ENCODE peak calls at places on chromosomes 11 and 22, in five cellular contexts. Q is CD8-positive, alpha-beta T cell; S is uterus; K is WTC11; Y is hepatocyte. B is an unnamed sample.

GRCh38 chr11:123061403-123062157 is at the start of gene HSPA8:
- DNase-seq in Y (peak; percentile 71), S (peak; percentile 76), K (no peak), Q (peak; percentile 41), B (peak; percentile 24)

GRCh38 chr11:57567210-57567511 is 311 bp downstream of the UBE2L6 start:
- DNase-seq in Y (no peak), K (no peak), Q (peak; percentile 14), S (peak; percentile 39), B (no peak)

GRCh38 chr11:776459-777287 is 614 bp downstream of the GATD1 start:
- DNase-seq in K (peak; percentile 73), Q (no peak), S (no peak), Y (peak; percentile 71), B (peak; percentile 40)

GRCh38 chr11:127873478-127873877 is 713.9 kb downstream of the ETS1 start:
- DNase-seq in S (no peak), Q (no peak), Y (no peak), K (no peak), B (no peak)

GRCh38 chr11:33387996-33388395 is 130.8 kb downstream of the HIPK3 start:
- DNase-seq in S (no peak), K (no peak), Q (no peak), Y (no peak), B (no peak)

GRCh38 chr22:47095395-47096122 is 333.1 kb downstream of the TBC1D22A start:
- DNase-seq in Y (no peak), S (no peak), Q (no peak), K (no peak), B (no peak)

GRCh38 chr11:75534291-75535038 is 8.7 kb upstream of the GDPD5 start:
- DNase-seq in S (no peak), Y (no peak), K (no peak), Q (no peak), B (no peak)

GRCh38 chr22:46041642-46042041 is 64.7 kb upstream of the WNT7B start:
- DNase-seq in S (peak; percentile 13), Y (no peak), K (peak; percentile 1), Q (no peak), B (no peak)

GRCh38 chr11:94194712-94195111 is 66.1 kb downstream of the PANX1 start:
- DNase-seq in S (no peak), Y (no peak), Q (no peak), K (no peak), B (no peak)

GRCh38 chr11:23112987-23113886 is 253.0 kb upstream of the CCDC179 start:
- DNase-seq in Y (peak; percentile 76), S (no peak), K (peak; percentile 21), Q (no peak), B (no peak)

GRCh38 chr11:57175478-57175877 is 6.3 kb upstream of the LRRC55 start:
- DNase-seq in Q (no peak), K (no peak), S (no peak), Y (no peak), B (no peak)

GRCh38 chr11:823441-824291 is 4.1 kb upstream of the CRACR2B start:
- DNase-seq in K (no peak), Q (no peak), S (no peak), Y (no peak), B (no peak)

GRCh38 chr11:16511109-16511806 is 154.9 kb upstream of the SOX6 start:
- DNase-seq in Q (no peak), K (no peak), S (no peak), Y (peak; percentile 30), B (no peak)

GRCh38 chr11:101090679-101091270 is 38.8 kb downstream of the PGR start:
- DNase-seq in Y (no peak), K (no peak), Q (no peak), S (no peak), B (no peak)

GRCh38 chr11:3000032-3000961 is 8.2 kb upstream of the NAP1L4 start:
- DNase-seq in Y (peak; percentile 47), S (no peak), K (no peak), Q (no peak), B (no peak)

GRCh38 chr11:107494036-107494435 is 36.4 kb upstream of the CWF19L2 start:
- DNase-seq in S (no peak), K (no peak), Y (no peak), Q (no peak), B (no peak)

GRCh38 chr22:36015806-36016519 is 12.7 kb downstream of the RBFOX2 start:
- DNase-seq in Q (no peak), K (no peak), S (no peak), Y (no peak), B (no peak)

GRCh38 chr11:87352759-87353707 is 315.3 kb downstream of the TMEM135 start:
- DNase-seq in S (peak; percentile 79), K (peak; percentile 92), Y (peak; percentile 91), Q (peak; percentile 72), B (peak; percentile 87)

GRCh38 chr11:101860694-101861371 is 54.0 kb upstream of the CEP126 start:
- DNase-seq in K (peak; percentile 27), Q (peak; percentile 5), Y (peak; percentile 86), S (peak; percentile 28), B (no peak)

GRCh38 chr11:9950462-9950861 is 286.6 kb downstream of the SWAP70 start:
- DNase-seq in S (no peak), Q (no peak), Y (no peak), K (no peak), B (no peak)

GRCh38 chr11:74282863-74283484 is 28.5 kb downstream of the P4HA3 start:
- DNase-seq in K (no peak), Y (no peak), Q (no peak), S (no peak), B (no peak)

GRCh38 chr11:65485820-65486219 is 13.0 kb upstream of the MALAT1 start:
- DNase-seq in Q (no peak), Y (no peak), S (peak; percentile 46), K (no peak), B (no peak)

GRCh38 chr11:122746050-122746478 is 90.5 kb downstream of the UBASH3B start:
- DNase-seq in Q (peak; percentile 39), S (no peak), Y (no peak), K (no peak), B (no peak)

GRCh38 chr11:65424200-65425104 is 1.9 kb downstream of the NEAT1 start:
- DNase-seq in Q (peak; percentile 54), K (no peak), Y (no peak), S (peak; percentile 51), B (no peak)

GRCh38 chr11:32890843-32891656 is 1.6 kb upstream of the QSER1 start:
- DNase-seq in Y (no peak), K (peak; percentile 46), S (no peak), Q (no peak), B (no peak)

GRCh38 chr11:67406969-67407699 is 3.3 kb downstream of the TBC1D10C start:
- DNase-seq in S (no peak), K (no peak), Y (no peak), Q (no peak), B (no peak)

GRCh38 chr11:88064097-88064705 is 111.0 kb downstream of the RAB38 start:
- DNase-seq in S (no peak), Q (no peak), K (no peak), Y (no peak), B (no peak)

GRCh38 chr22:26812731-26813130 is 155.3 kb downstream of the MIAT start:
- DNase-seq in K (no peak), S (no peak), Y (no peak), Q (no peak), B (no peak)

GRCh38 chr11:88175004-88175706 is at the start of gene RAB38:
- DNase-seq in S (peak; percentile 40), Q (no peak), Y (peak; percentile 78), K (peak; percentile 77), B (peak; percentile 48)

GRCh38 chr11:71251761-71252433 is 480 bp downstream of the SHANK2 start:
- DNase-seq in Q (no peak), K (peak; percentile 72), S (no peak), Y (peak; percentile 80), B (peak; percentile 78)
- TF ChIP-seq CTCF in Q (no peak), K (peak; percentile 47), S (peak; percentile 34), Y (peak; percentile 57), B (peak; percentile 80)

GRCh38 chr11:14642873-14643696 is 519 bp upstream of the PDE3B start:
- DNase-seq in K (no peak), S (no peak), Q (no peak), Y (no peak), B (no peak)

GRCh38 chr11:14644396-14645246 is 1.0 kb downstream of the PDE3B start:
- DNase-seq in S (no peak), K (peak; percentile 54), Q (peak; percentile 22), Y (peak; percentile 21), B (peak; percentile 47)

GRCh38 chr11:14645247-14645912 is 1.8 kb downstream of the PDE3B start:
- DNase-seq in S (no peak), Y (no peak), Q (no peak), K (no peak), B (no peak)

GRCh38 chr11:14642453-14642852 is 1.2 kb upstream of the PDE3B start:
- DNase-seq in Q (no peak), Y (no peak), K (no peak), S (no peak), B (no peak)

GRCh38 chr11:14643697-14644395 is at the start of gene PDE3B:
- DNase-seq in Y (peak; percentile 92), Q (peak; percentile 64), S (peak; percentile 27), K (peak; percentile 85), B (peak; percentile 74)
- TF ChIP-seq CTCF in Y (peak; percentile 7), Q (no peak), S (no peak), K (no peak), B (peak; percentile 13)

DNA sequence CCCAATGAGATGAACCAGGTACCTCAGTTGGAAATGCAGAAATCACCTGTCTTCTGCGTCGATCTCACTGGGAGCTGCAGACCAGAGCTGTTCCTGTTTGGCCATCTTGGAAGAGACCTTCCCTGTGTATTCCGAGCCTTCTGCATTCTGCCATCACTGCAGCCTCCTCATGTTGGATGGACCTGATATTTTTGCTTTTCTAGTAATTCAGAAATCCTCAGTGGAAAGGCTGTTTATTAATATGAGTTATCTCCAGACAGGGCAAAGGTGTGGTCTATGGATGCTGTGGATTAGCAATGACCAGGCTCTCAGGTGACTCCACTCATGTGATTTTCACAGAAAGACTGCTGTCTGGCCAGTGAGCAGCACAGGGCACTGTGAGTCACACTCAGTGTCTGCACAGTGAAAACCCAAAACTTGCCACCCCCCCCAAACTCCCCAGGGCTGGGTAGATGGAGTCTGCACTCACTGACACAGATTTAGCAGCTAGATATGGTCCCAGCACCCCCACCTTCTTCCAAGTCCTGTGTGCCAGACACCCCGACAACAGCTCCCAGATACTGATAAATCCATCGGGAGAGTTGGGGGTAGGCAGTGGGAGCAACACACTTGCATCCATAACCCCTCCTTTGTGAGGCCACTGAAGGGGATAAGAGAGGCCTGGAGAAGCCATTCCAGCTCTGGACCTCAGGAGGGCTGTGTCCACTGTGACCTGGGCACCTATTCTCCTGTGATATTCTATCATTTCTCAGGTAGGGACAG is 75.2 kb upstream of the TOP3B start:
- DNase-seq in K (no peak), Y (peak; percentile 30), S (no peak), Q (no peak), B (no peak)
- TF ChIP-seq CTCF in K (no peak), Y (no peak), S (no peak), Q (no peak), B (no peak)

GRCh38 chr22:38213319-38214247 is 11.8 kb downstream of the MAFF start:
- DNase-seq in S (no peak), Y (no peak), Q (no peak), K (no peak), B (no peak)

GRCh38 chr22:38215156-38216038 is 13.6 kb downstream of the MAFF start:
- DNase-seq in S (no peak), K (no peak), Q (no peak), Y (no peak), B (no peak)

GRCh38 chr22:38212442-38212841 is 10.6 kb downstream of the MAFF start:
- DNase-seq in K (no peak), S (no peak), Q (no peak), Y (no peak), B (no peak)

GRCh38 chr22:38211556-38211955 is 9.8 kb downstream of the MAFF start:
- DNase-seq in Q (no peak), Y (no peak), S (no peak), K (no peak), B (no peak)

GRCh38 chr22:38214248-38215056 is 12.7 kb downstream of the MAFF start:
- DNase-seq in S (peak; percentile 62), Y (peak; percentile 81), K (peak; percentile 89), Q (peak; percentile 57), B (peak; percentile 44)
- TF ChIP-seq CTCF in S (no peak), Y (peak; percentile 15), K (no peak), Q (no peak), B (peak; percentile 14)

B was measured in progenitor cell of endocrine pancreas.